ENCODE peak calls at places on chromosome 4, in ten cellular contexts. H is ACHN; B is nucleus accumbens; F is activated CD8-positive, alpha-beta memory T cell treated with anti-CD3 and anti-CD28 coated beads for 48 hours; Y is astrocyte of the cerebellum; D is activated naive CD8-positive, alpha-beta T cell treated with anti-CD3 and anti-CD28 coated beads, Interleukin-2, amount 50 U/mL, for 16 hours; M is lung; O is heart right ventricle; C is ELR; T is kidney epithelial cell. A is an unnamed sample.

GRCh38 chr4:2256781-2257191 is 5.1 kb downstream of the MXD4 start:
- DNase-seq in H (no peak), B (no peak), F (no peak), Y (no peak), D (no peak), M (peak), O (peak), C (no peak), T (no peak), A (peak)

GRCh38 chr4:1010522-1011021 is 854 bp upstream of the FGFRL1 start:
- DNase-seq in H (peak), B (no peak), F (peak), Y (no peak), D (peak), M (peak), O (no peak), C (peak), T (no peak), A (no peak)

GRCh38 chr4:137536789-137537561 is 4.7 kb upstream of the PCDH18 start:
- DNase-seq in H (no peak), B (no peak), F (no peak), Y (no peak), D (no peak), M (no peak), O (no peak), C (no peak), T (no peak), A (no peak)

GRCh38 chr4:91422011-91422410 is 881.8 kb upstream of the GRID2 start:
- DNase-seq in H (no peak), B (no peak), F (no peak), Y (no peak), D (no peak), M (no peak), O (no peak), C (no peak), T (no peak), A (no peak)

GRCh38 chr4:152363086-152363485 is 172.8 kb downstream of the FBXW7 start:
- DNase-seq in H (no peak), B (no peak), F (no peak), Y (no peak), D (no peak), M (no peak), O (no peak), C (peak), T (no peak), A (no peak)

GRCh38 chr4:172220679-172221078 is 407.5 kb downstream of the GALNTL6 start:
- DNase-seq in H (no peak), B (no peak), F (no peak), Y (no peak), D (no peak), M (no peak), O (no peak), C (no peak), T (no peak), A (no peak)

GRCh38 chr4:120921456-120922389 is 803 bp downstream of the PRDM5 start:
- DNase-seq in H (peak), B (peak), F (no peak), Y (peak), D (no peak), M (peak), O (peak), C (peak), T (no peak), A (peak)

GRCh38 chr4:20464381-20464780 is 212.7 kb downstream of the SLIT2 start:
- DNase-seq in H (peak), B (no peak), F (no peak), Y (no peak), D (no peak), M (no peak), O (no peak), C (peak), T (peak), A (no peak)

GRCh38 chr4:5967783-5968182 is 50.4 kb downstream of the C4orf50 start:
- DNase-seq in H (no peak), B (no peak), F (no peak), Y (no peak), D (no peak), M (no peak), O (no peak), C (no peak), T (no peak), A (no peak)

GRCh38 chr4:25767877-25768475 is 94.8 kb downstream of the SEL1L3 start:
- DNase-seq in H (peak), B (peak), F (no peak), Y (peak), D (no peak), M (peak), O (peak), C (peak), T (peak), A (peak)

GRCh38 chr4:156521631-156522030 is 450.0 kb downstream of the PDGFC start:
- DNase-seq in H (no peak), B (no peak), F (no peak), Y (no peak), D (no peak), M (no peak), O (no peak), C (no peak), T (no peak), A (no peak)

GRCh38 chr4:140935259-140935658 is 179.1 kb upstream of the TBC1D9 start:
- DNase-seq in H (no peak), B (no peak), F (no peak), Y (no peak), D (no peak), M (no peak), O (peak), C (no peak), T (no peak), A (no peak)

GRCh38 chr4:113990886-113991285 is 11.4 kb upstream of the ARSJ start:
- DNase-seq in H (no peak), B (no peak), F (no peak), Y (no peak), D (no peak), M (no peak), O (no peak), C (no peak), T (no peak), A (no peak)

GRCh38 chr4:9924750-9925149 is 96.5 kb downstream of the SLC2A9 start:
- DNase-seq in H (no peak), B (no peak), F (no peak), Y (no peak), D (no peak), M (no peak), O (no peak), C (peak), T (peak), A (no peak)

GRCh38 chr4:71857713-71858451 is 74.0 kb upstream of the GC start:
- DNase-seq in H (no peak), B (no peak), F (no peak), Y (no peak), D (no peak), M (peak), O (no peak), C (no peak), T (no peak), A (no peak)

GRCh38 chr4:67593741-67594175 is 35.2 kb downstream of the STAP1 start:
- DNase-seq in H (no peak), B (no peak), F (no peak), Y (no peak), D (no peak), M (no peak), O (no peak), C (no peak), T (no peak), A (no peak)

A was measured in posterior cingulate gyrus.